ENCODE peak calls at places on chromosomes 11 and 22, in eight cellular contexts. O is adipocyte; G is hepatic stellate cell; N is NAMALWA; Y is activated effector memory CD4-positive, alpha-beta T cell treated with anti-CD3 and anti-CD28 coated beads, Interleukin-2, amount 50 U/mL, for 16 hours; Q is H1; U is left ventricle myocardium superior; F is bronchial epithelial cell. W is an unnamed sample.

GRCh38 chr11:120746836-120747609 is 235.5 kb downstream of the GRIK4 start:
- DNase-seq in O (no peak), G (no peak), N (no peak), Y (no peak), Q (no peak), U (no peak), F (peak; percentile 96), W (no peak)

GRCh38 chr11:102121329-102121728 is 11.1 kb downstream of the YAP1 start:
- DNase-seq in O (peak; percentile 60), G (no peak), N (no peak), Y (no peak), Q (no peak), U (no peak), F (no peak), W (no peak)

GRCh38 chr11:35390737-35391682 is 28.3 kb downstream of the SLC1A2 start:
- DNase-seq in O (peak; percentile 88), G (no peak), N (no peak), Y (no peak), Q (no peak), U (no peak), F (peak; percentile 92), W (peak; percentile 47)

GRCh38 chr22:23251445-23252093 is 71.3 kb downstream of the BCR start:
- DNase-seq in O (no peak), G (no peak), N (no peak), Y (no peak), Q (no peak), U (no peak), F (peak; percentile 55), W (no peak)

GRCh38 chr11:34134765-34135164 is 29.3 kb downstream of the NAT10 start:
- DNase-seq in O (no peak), G (no peak), N (no peak), Y (no peak), Q (no peak), U (no peak), F (no peak), W (no peak)

GRCh38 chr11:5489571-5490357 is 1.3 kb downstream of the OR52D1 start:
- DNase-seq in O (no peak), G (no peak), N (no peak), Y (no peak), Q (no peak), U (no peak), F (peak; percentile 40), W (no peak)

GRCh38 chr22:47609653-47610052 is 847.2 kb downstream of the TBC1D22A start:
- DNase-seq in O (no peak), G (no peak), N (no peak), Y (no peak), Q (no peak), U (no peak), F (no peak), W (no peak)

GRCh38 chr11:63490551-63491239 is at the start of gene PLAAT5:
- DNase-seq in O (peak; percentile 63), G (no peak), N (no peak), Y (no peak), Q (peak; percentile 73), U (peak; percentile 69), F (no peak), W (no peak)

GRCh38 chr11:63564056-63564784 is 1.0 kb upstream of the PLAAT2 start:
- DNase-seq in O (no peak), G (no peak), N (peak; percentile 51), Y (no peak), Q (no peak), U (no peak), F (no peak), W (no peak)

GRCh38 chr11:1310772-1311468 is 1.5 kb upstream of the TOLLIP start:
- DNase-seq in O (no peak), G (no peak), N (peak; percentile 83), Y (peak; percentile 81), Q (peak; percentile 46), U (peak; percentile 35), F (no peak), W (no peak)

GRCh38 chr11:44557464-44557863 is 8.0 kb upstream of the CD82 start:
- DNase-seq in O (no peak), G (no peak), N (peak; percentile 53), Y (no peak), Q (no peak), U (no peak), F (no peak), W (no peak)

GRCh38 chr22:37545703-37546435 is 14.4 kb upstream of the CDC42EP1 start:
- DNase-seq in O (peak; percentile 98), G (peak; percentile 98), N (no peak), Y (no peak), Q (peak; percentile 88), U (peak; percentile 95), F (peak; percentile 65), W (peak; percentile 93)

GRCh38 chr11:119006696-119007095 is 8.8 kb downstream of the CENATAC start:
- DNase-seq in O (no peak), G (no peak), N (no peak), Y (no peak), Q (no peak), U (no peak), F (no peak), W (no peak)

GRCh38 chr11:8342821-8343681 is 79.4 kb upstream of the LMO1 start:
- DNase-seq in O (no peak), G (no peak), N (peak; percentile 28), Y (no peak), Q (no peak), U (no peak), F (peak; percentile 57), W (no peak)

GRCh38 chr11:128716231-128716630 is 22.4 kb downstream of the FLI1 start:
- DNase-seq in O (no peak), G (no peak), N (no peak), Y (no peak), Q (no peak), U (no peak), F (no peak), W (no peak)

GRCh38 chr11:1967641-1968225 is 20.6 kb downstream of the MRPL23 start:
- DNase-seq in O (no peak), G (no peak), N (no peak), Y (peak; percentile 9), Q (no peak), U (peak; percentile 27), F (no peak), W (no peak)

GRCh38 chr11:78069465-78069864 is 5.8 kb downstream of the THRSP start:
- DNase-seq in O (no peak), G (no peak), N (peak; percentile 59), Y (no peak), Q (no peak), U (no peak), F (no peak), W (no peak)

GRCh38 chr11:44574620-44575287 is 9.3 kb downstream of the CD82 start:
- DNase-seq in O (peak; percentile 92), G (peak; percentile 94), N (no peak), Y (peak; percentile 74), Q (no peak), U (no peak), F (peak; percentile 97), W (peak; percentile 68)

GRCh38 chr22:18057568-18058209 is 20.1 kb upstream of the PEX26 start:
- DNase-seq in O (peak; percentile 95), G (peak; percentile 81), N (peak; percentile 69), Y (no peak), Q (no peak), U (peak; percentile 48), F (peak; percentile 98), W (peak; percentile 94)

GRCh38 chr22:20219667-20220628 is 48.2 kb downstream of the RTN4R start:
- DNase-seq in O (no peak), G (no peak), N (peak; percentile 69), Y (no peak), Q (no peak), U (no peak), F (no peak), W (no peak)

GRCh38 chr22:31148953-31149627 is 8.8 kb upstream of the PLA2G3 start:
- DNase-seq in O (peak; percentile 91), G (peak; percentile 88), N (peak; percentile 75), Y (no peak), Q (peak; percentile 80), U (peak; percentile 73), F (peak; percentile 61), W (peak; percentile 59)

GRCh38 chr11:17978553-17979287 is 34.1 kb downstream of the SERGEF start:
- DNase-seq in O (peak; percentile 72), G (peak; percentile 59), N (peak; percentile 63), Y (no peak), Q (peak; percentile 71), U (peak; percentile 57), F (peak; percentile 48), W (no peak)